ENCODE peak calls at places on chromosome 1, in five cellular contexts. V, M, N, O and Z are unnamed samples.

GRCh38 chr1:2277741-2278488 is 49.8 kb downstream of the SKI start:
- DNase-seq in O (no peak), V (no peak), N (no peak), M (no peak), Z (no peak)

GRCh38 chr1:166947398-166948043 is 27.8 kb downstream of the ILDR2 start:
- DNase-seq in N (peak; percentile 62), V (no peak), M (no peak), O (no peak), Z (no peak)

GRCh38 chr1:67629370-67630075 is 55.5 kb upstream of the GADD45A start:
- DNase-seq in V (no peak), O (no peak), N (no peak), M (no peak), Z (no peak)

GRCh38 chr1:170698711-170699275 is 34.9 kb downstream of the PRRX1 start:
- DNase-seq in O (no peak), V (no peak), M (no peak), N (no peak), Z (no peak)

GRCh38 chr1:206005761-206006160 is 2.6 kb upstream of the RAB7B start:
- DNase-seq in M (no peak), N (no peak), V (no peak), O (no peak), Z (peak; percentile 55)

GRCh38 chr1:6185151-6185550 is 5.0 kb upstream of the CHD5 start:
- DNase-seq in V (no peak), M (no peak), N (no peak), O (no peak), Z (no peak)

GRCh38 chr1:170309389-170310013 is 163.7 kb downstream of the NTMT2 start:
- DNase-seq in V (no peak), N (no peak), O (no peak), M (no peak), Z (no peak)

GRCh38 chr1:117534995-117535467 is 70.8 kb upstream of the TENT5C start:
- DNase-seq in V (peak; percentile 6), N (no peak), M (peak; percentile 28), O (peak; percentile 3), Z (no peak)

GRCh38 chr1:116415699-116416533 is 42.9 kb downstream of the ATP1A1 start:
- DNase-seq in M (no peak), V (no peak), O (no peak), N (no peak), Z (no peak)

GRCh38 chr1:183609313-183609712 is 19.1 kb upstream of the NCF2 start:
- DNase-seq in V (no peak), M (no peak), O (no peak), N (no peak), Z (peak; percentile 87)

GRCh38 chr1:94044891-94045290 is 76.1 kb downstream of the ABCA4 start:
- DNase-seq in M (no peak), N (no peak), V (no peak), O (no peak), Z (no peak)

GRCh38 chr1:7538033-7538432 is 233.1 kb upstream of the VAMP3 start:
- DNase-seq in V (no peak), N (no peak), O (no peak), M (no peak), Z (no peak)

GRCh38 chr1:87113313-87113712 is 198.9 kb downstream of the HS2ST1 start:
- DNase-seq in M (no peak), V (no peak), N (no peak), O (no peak), Z (no peak)

GRCh38 chr1:218426343-218426657 is 81.2 kb downstream of the TGFB2 start:
- DNase-seq in O (no peak), M (no peak), V (no peak), N (no peak), Z (no peak)

GRCh38 chr1:169528214-169529067 is 42.7 kb upstream of the SLC19A2 start:
- DNase-seq in M (no peak), N (no peak), V (no peak), O (no peak), Z (no peak)

GRCh38 chr1:75130865-75131592 is 3.2 kb upstream of the LHX8 start:
- DNase-seq in O (no peak), M (no peak), N (no peak), V (no peak), Z (no peak)

GRCh38 chr1:39965051-39965450 is 10.1 kb downstream of the MFSD2A start:
- DNase-seq in O (no peak), M (no peak), N (no peak), V (no peak), Z (peak; percentile 61)

GRCh38 chr1:78839704-78840277 is 166.7 kb downstream of the ADGRL4 start:
- DNase-seq in O (no peak), N (no peak), M (no peak), V (no peak), Z (no peak)

GRCh38 chr1:34870395-34870794 is 10.8 kb upstream of the SMIM12 start:
- DNase-seq in V (no peak), N (no peak), O (no peak), M (no peak), Z (no peak)

GRCh38 chr1:1623631-1624442 is 8.1 kb upstream of the MMP23B start:
- DNase-seq in M (no peak), O (no peak), N (no peak), V (no peak), Z (no peak)

GRCh38 chr1:215845224-215845902 is 278.3 kb downstream of the KCTD3 start:
- DNase-seq in M (no peak), O (no peak), V (no peak), N (no peak), Z (no peak)

GRCh38 chr1:9558271-9558945 is 19.1 kb downstream of the SLC25A33 start:
- DNase-seq in O (no peak), M (no peak), N (no peak), V (no peak), Z (no peak)

GRCh38 chr1:156616463-156616862 is 2.8 kb upstream of the HAPLN2 start:
- DNase-seq in N (peak; percentile 87), O (no peak), M (no peak), V (no peak), Z (no peak)

GRCh38 chr1:67214420-67215174 is 48.3 kb downstream of the IL23R start:
- DNase-seq in V (no peak), N (no peak), M (no peak), O (peak; percentile 26), Z (no peak)

GRCh38 chr1:235910357-235911299 is 43.9 kb upstream of the LYST start:
- DNase-seq in N (no peak), O (no peak), V (no peak), M (no peak), Z (peak; percentile 64)

GRCh38 chr1:207079706-207080246 is 8.9 kb upstream of the C4BPB start:
- DNase-seq in M (no peak), O (no peak), N (no peak), V (no peak), Z (no peak)

GRCh38 chr1:41466146-41466545 is 18.3 kb downstream of the EDN2 start:
- DNase-seq in O (no peak), V (no peak), M (no peak), N (no peak), Z (no peak)

GRCh38 chr1:7390604-7391000 is 380.5 kb upstream of the VAMP3 start:
- DNase-seq in O (no peak), V (no peak), M (peak; percentile 3), N (peak; percentile 32), Z (no peak)

GRCh38 chr1:43452789-43453441 is 816 bp downstream of the HYI start:
- DNase-seq in O (no peak), M (no peak), V (no peak), N (no peak), Z (no peak)

GRCh38 chr1:171943973-171944561 is 102.8 kb downstream of the DNM3 start:
- DNase-seq in V (no peak), M (no peak), N (no peak), O (no peak), Z (no peak)

GRCh38 chr1:15714438-15715136 is 21.5 kb upstream of the SLC25A34 start:
- DNase-seq in N (no peak), V (no peak), O (no peak), M (no peak), Z (no peak)